ENCODE peak calls at places on chromosome 2, in ten cellular contexts. I is KG1, Z is EL, Y is Daoy, A is NCI-H345, G is omental fat pad, H is H54, J is T-cell, O is colonic mucosa, T is glomerular endothelial cell. B is an unnamed sample.

GRCh38 chr2:65070172-65070830 is 14.1 kb downstream of the CEP68 start:
- DNase-seq in J (no peak), I (no peak), G (no peak), T (no peak), Y (peak), O (peak), H (peak), A (no peak), Z (peak), B (no peak)

GRCh38 chr2:67215214-67215613 is 181.9 kb upstream of the ETAA1 start:
- DNase-seq in Z (peak), O (peak), I (peak), A (no peak), G (no peak), J (no peak), T (peak), Y (peak), H (no peak), B (no peak)

GRCh38 chr2:236571161-236571560 is 1.5 kb downstream of the ACKR3 start:
- DNase-seq in O (no peak), J (no peak), Z (no peak), Y (no peak), G (no peak), A (no peak), T (no peak), I (no peak), H (no peak), B (no peak)

GRCh38 chr2:114373591-114373990 is 68.8 kb upstream of the DPP10 start:
- DNase-seq in A (no peak), O (no peak), H (no peak), T (no peak), I (no peak), Z (no peak), G (no peak), J (no peak), Y (no peak), B (no peak)

GRCh38 chr2:70630761-70631160 is 77.1 kb upstream of the TGFA start:
- DNase-seq in I (no peak), J (no peak), G (no peak), A (no peak), Y (no peak), O (no peak), T (no peak), H (no peak), Z (no peak), B (no peak)

GRCh38 chr2:64367444-64367843 is 86.5 kb upstream of the LGALSL start:
- DNase-seq in H (no peak), J (no peak), Y (no peak), A (no peak), O (peak), G (no peak), Z (no peak), T (no peak), I (no peak), B (no peak)

GRCh38 chr2:241936457-241937133 is 67.1 kb downstream of the RTP5 start:
- DNase-seq in T (no peak), J (no peak), A (no peak), Y (no peak), H (no peak), Z (no peak), O (no peak), G (no peak), I (no peak), B (no peak)

GRCh38 chr2:157840568-157841156 is 35.5 kb downstream of the ACVR1 start:
- DNase-seq in G (no peak), A (no peak), I (no peak), H (no peak), Y (no peak), O (no peak), J (no peak), T (no peak), Z (no peak), B (no peak)

GRCh38 chr2:147910990-147911473 is 66.2 kb downstream of the ACVR2A start:
- DNase-seq in T (peak), G (no peak), O (peak), Z (peak), H (no peak), A (peak), J (no peak), Y (peak), I (peak), B (peak)